ENCODE peak calls at places on chromosomes 3 and 15, in eight cellular contexts. L, D, S, J, F, R, Y and T are unnamed samples.

GRCh38 chr3:30689202-30689641 is 82.8 kb downstream of the TGFBR2 start:
- DNase-seq in L (peak; percentile 20), D (no peak), S (peak; percentile 79), J (peak; percentile 40), F (no peak), R (peak; percentile 32), Y (peak; percentile 51), T (no peak)

GRCh38 chr3:122508135-122508914 is 6.4 kb downstream of the KPNA1 start:
- DNase-seq in L (no peak), D (no peak), S (no peak), J (no peak), F (no peak), R (no peak), Y (no peak), T (no peak)

GRCh38 chr3:97121386-97121785 is 307.0 kb downstream of the EPHA6 start:
- DNase-seq in L (no peak), D (no peak), S (no peak), J (no peak), F (no peak), R (no peak), Y (no peak), T (no peak)

GRCh38 chr15:99712415-99712814 is 20.8 kb downstream of the LYSMD4 start:
- DNase-seq in L (no peak), D (no peak), S (no peak), J (no peak), F (no peak), R (no peak), Y (no peak), T (no peak)

GRCh38 chr3:89314454-89314853 is 207.0 kb downstream of the EPHA3 start:
- DNase-seq in L (no peak), D (no peak), S (no peak), J (peak; percentile 44), F (no peak), R (peak; percentile 33), Y (no peak), T (no peak)

GRCh38 chr3:11944052-11944673 is 60.0 kb upstream of the SYN2 start:
- DNase-seq in L (no peak), D (no peak), S (peak; percentile 70), J (peak; percentile 10), F (no peak), R (peak; percentile 53), Y (peak; percentile 11), T (no peak)

GRCh38 chr3:150412599-150413069 is 4.5 kb downstream of the TSC22D2 start:
- DNase-seq in L (peak; percentile 7), D (no peak), S (no peak), J (peak; percentile 92), F (no peak), R (no peak), Y (no peak), T (no peak)

GRCh38 chr3:194272861-194273266 is 78.3 kb downstream of the CPN2 start:
- DNase-seq in L (no peak), D (no peak), S (no peak), J (no peak), F (no peak), R (peak; percentile 30), Y (peak; percentile 4), T (no peak)

GRCh38 chr15:56247266-56247665 is 3.6 kb upstream of the RFX7 start:
- DNase-seq in L (no peak), D (no peak), S (no peak), J (no peak), F (no peak), R (no peak), Y (no peak), T (no peak)

GRCh38 chr15:56244237-56244810 is 645 bp upstream of the RFX7 start:
- DNase-seq in L (peak; percentile 59), D (peak; percentile 58), S (no peak), J (peak; percentile 67), F (peak; percentile 79), R (peak; percentile 77), Y (peak; percentile 38), T (no peak)

GRCh38 chr15:56244811-56245576 is 1.3 kb upstream of the RFX7 start:
- DNase-seq in L (peak; percentile 4), D (peak; percentile 71), S (no peak), J (no peak), F (no peak), R (no peak), Y (peak; percentile 45), T (peak; percentile 7)

GRCh38 chr15:56248276-56248675 is 4.6 kb upstream of the RFX7 start:
- DNase-seq in L (no peak), D (no peak), S (no peak), J (no peak), F (no peak), R (no peak), Y (no peak), T (no peak)

DNA sequence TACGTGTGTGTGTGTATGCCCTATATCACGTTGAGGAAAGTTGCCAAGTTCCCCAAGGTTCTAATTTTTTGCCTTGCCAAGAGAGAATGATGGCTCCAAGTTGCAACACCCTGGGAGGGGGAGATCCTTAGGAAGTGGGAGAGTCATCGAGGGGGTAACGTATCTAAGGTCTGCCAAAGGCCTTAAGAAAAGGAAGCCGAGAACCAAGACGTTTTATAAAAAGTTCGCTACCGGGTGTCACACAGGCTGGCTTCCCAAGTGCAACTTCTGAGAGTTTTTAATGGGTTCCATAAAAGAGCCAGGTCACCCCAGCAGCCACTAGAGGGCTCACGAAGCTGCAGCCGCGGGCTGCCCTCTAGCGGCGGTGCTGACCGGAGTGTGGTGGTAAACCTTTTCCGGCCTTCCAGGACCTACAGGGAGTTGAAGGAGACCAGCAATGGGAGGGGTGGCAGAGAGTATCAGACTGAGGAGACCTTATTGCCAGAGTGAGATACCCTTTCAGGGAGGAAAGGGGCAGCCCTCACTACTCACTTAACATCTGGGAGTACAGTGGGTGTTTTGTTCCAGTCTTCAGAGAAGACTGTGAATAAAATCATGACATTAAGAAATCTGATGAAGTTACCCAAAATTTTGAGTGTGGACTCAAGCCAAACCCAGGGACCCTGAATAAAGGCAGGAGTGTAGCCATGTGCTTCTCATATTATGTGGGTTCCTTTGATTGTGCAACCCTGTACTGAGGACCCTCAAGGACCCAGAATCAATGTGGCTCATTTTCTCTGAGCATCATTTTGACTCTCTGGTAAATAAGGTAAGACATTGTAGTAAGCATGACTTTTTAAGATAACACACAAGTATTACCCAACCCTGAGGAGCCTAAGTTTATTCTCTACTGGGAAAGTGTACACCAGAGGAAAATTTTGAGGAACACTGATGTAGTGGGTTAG is 2.5 kb upstream of the RFX7 start:
- DNase-seq in L (peak; percentile 83), D (peak; percentile 96), S (peak; percentile 82), J (peak; percentile 83), F (peak; percentile 93), R (peak; percentile 93), Y (peak; percentile 93), T (peak; percentile 84)
- TF ChIP-seq POLR2A in L (no peak), D (no peak), S (peak; percentile 26), J (no peak), F (no peak), R (no peak), Y (no peak), T (no peak)

DNA sequence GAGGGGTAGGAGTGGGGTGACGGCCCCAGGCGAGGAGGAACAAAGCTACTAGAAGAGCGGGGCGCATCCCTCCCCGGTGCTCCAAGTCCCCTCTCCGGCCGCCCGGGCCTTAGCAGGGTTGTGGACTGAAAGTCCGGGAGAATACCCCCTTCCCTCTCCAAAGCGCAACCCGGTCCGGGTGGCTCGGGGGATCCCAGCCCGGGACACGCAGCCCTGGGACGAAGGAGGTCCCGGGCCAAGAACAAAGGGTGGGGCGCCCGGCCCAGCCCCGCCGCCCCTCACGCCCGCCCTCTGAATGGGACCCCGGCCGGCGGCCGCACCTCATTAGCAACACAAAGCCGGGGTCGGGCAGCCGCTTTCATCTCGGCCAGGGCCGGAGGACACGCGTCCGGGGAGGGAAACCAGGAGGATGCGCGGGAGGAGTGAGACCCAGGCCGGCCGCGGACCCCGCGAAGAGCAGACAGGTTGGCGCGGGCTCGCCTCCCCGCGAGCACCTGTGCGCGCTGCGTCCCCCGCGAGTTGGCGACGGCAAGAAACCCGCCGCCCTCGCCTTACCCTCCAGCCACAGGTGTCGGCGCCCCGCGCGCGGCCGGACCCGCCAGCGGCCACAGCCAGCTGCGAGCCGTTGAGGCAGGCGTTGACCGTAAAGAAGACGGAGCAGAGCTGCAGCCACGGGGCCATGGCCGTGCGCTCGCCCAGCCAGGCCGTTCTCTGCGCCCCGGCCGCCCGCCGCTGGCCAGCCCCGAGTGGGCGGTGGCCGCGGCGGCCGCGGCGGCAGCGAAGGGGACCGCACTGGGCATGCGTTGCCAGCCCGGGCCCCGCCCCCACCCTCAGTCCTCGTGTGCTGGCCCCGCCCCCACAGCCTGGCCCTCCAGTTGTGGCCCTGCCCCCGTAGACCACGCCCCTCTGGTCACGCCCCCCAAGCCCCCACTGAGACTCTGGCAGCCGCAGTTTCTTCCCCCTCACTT is at the start of gene IL17RD:
- DNase-seq in L (peak; percentile 63), D (peak; percentile 82), S (peak; percentile 58), J (peak; percentile 64), F (peak; percentile 76), R (peak; percentile 91), Y (peak; percentile 79), T (peak; percentile 70)
- TF ChIP-seq POLR2A in L (no peak), D (no peak), S (no peak), J (no peak), F (no peak), R (no peak), Y (no peak), T (peak; percentile 48)

DNA sequence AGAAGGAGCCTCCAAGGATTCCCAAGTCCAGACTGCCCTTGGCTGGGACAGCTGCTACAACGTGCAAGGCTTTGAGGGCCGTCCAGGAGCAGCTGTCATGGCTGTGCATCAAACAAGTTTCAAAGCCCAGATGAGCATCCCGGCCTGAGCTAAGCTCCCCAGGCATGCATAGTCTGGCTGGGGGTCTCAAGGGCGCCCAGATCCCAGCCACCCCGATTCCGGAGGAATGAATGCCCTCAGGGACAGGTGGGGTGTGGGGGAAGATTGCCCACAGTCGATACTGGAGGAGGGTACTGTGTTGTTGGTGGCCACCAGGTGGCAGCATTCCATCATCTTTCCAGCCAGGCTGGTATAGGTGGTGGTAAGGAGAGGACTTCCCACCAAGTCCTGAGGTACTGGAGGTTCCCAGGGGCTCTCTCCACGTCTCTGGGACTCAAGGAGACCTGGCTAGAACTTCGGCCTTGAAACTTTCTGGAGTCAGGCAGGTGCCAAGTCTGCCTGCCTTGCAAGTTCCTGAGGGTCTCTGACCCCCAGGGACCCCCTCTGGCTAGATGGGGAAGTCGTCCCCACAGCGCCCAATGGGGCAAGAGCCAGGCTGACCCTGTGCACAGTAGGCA is 32.8 kb downstream of the RBM5 start:
- DNase-seq in L (peak; percentile 75), D (peak; percentile 87), S (peak; percentile 56), J (peak; percentile 79), F (peak; percentile 65), R (peak; percentile 74), Y (peak; percentile 81), T (peak; percentile 28)
- TF ChIP-seq POLR2A in L (no peak), D (no peak), S (no peak), J (peak; percentile 26), F (peak; percentile 10), R (no peak), Y (no peak), T (no peak)

GRCh38 chr15:39919396-39919739 is 698 bp downstream of the GPR176 start:
- DNase-seq in L (peak; percentile 10), D (no peak), S (no peak), J (no peak), F (no peak), R (no peak), Y (no peak), T (no peak)

GRCh38 chr15:39921274-39921638 is 1.2 kb upstream of the GPR176 start:
- DNase-seq in L (no peak), D (no peak), S (no peak), J (no peak), F (no peak), R (no peak), Y (no peak), T (no peak)

GRCh38 chr15:39918688-39919385 is 1.2 kb downstream of the GPR176 start:
- DNase-seq in L (no peak), D (no peak), S (no peak), J (peak; percentile 93), F (no peak), R (no peak), Y (no peak), T (no peak)

GRCh38 chr15:39920510-39921273 is 626 bp upstream of the GPR176 start:
- DNase-seq in L (peak; percentile 57), D (peak; percentile 85), S (no peak), J (peak; percentile 84), F (peak; percentile 76), R (peak; percentile 86), Y (peak; percentile 80), T (peak; percentile 61)

GRCh38 chr15:39919740-39920509 is at the start of gene GPR176:
- DNase-seq in L (peak; percentile 16), D (peak; percentile 51), S (no peak), J (peak; percentile 84), F (peak; percentile 24), R (peak; percentile 64), Y (peak; percentile 22), T (peak; percentile 25)
- TF ChIP-seq POLR2A in L (peak; percentile 21), D (no peak), S (no peak), J (peak; percentile 89), F (no peak), R (no peak), Y (peak; percentile 16), T (no peak)